ENCODE peak calls at places on chromosomes 4 and X, in five cellular contexts. One of them, this sample, is unnamed.

GRCh38 chr4:4333265-4333706 is 43.2 kb downstream of the ZBTB49 start:
- DNase-seq in HepG2: no peak
- DNase-seq in NT2/D1: no peak
- DNase-seq in H1: no peak
- DNase-seq in GM12878: no peak
- DNase-seq in this sample: no peak

GRCh38 chr4:2084316-2084715 is 25.2 kb downstream of the NAT8L start:
- DNase-seq in HepG2: no peak
- DNase-seq in NT2/D1: no peak
- DNase-seq in GM12878: no peak
- DNase-seq in H1: peak
- DNase-seq in this sample: no peak

GRCh38 chrX:12955882-12956703 is 18.8 kb upstream of the TMSB4X start:
- DNase-seq in HepG2: peak
- DNase-seq in H1: no peak
- DNase-seq in GM12878: peak
- DNase-seq in NT2/D1: no peak
- DNase-seq in this sample: no peak

GRCh38 chr4:15231265-15232091 is 196.4 kb upstream of the C1QTNF7 start:
- DNase-seq in NT2/D1: peak
- DNase-seq in HepG2: peak
- DNase-seq in GM12878: peak
- DNase-seq in H1: peak
- DNase-seq in this sample: peak

GRCh38 chrX:17077349-17077748 is 130.9 kb downstream of the REPS2 start:
- DNase-seq in NT2/D1: no peak
- DNase-seq in GM12878: no peak
- DNase-seq in HepG2: no peak
- DNase-seq in H1: no peak
- DNase-seq in this sample: no peak

GRCh38 chrX:135931644-135932487 is 38.4 kb downstream of the SAGE1 start:
- DNase-seq in HepG2: peak
- DNase-seq in NT2/D1: peak
- DNase-seq in H1: peak
- DNase-seq in GM12878: no peak
- DNase-seq in this sample: peak

GRCh38 chr4:2961411-2962098 is 1.7 kb downstream of the NOP14 start:
- DNase-seq in HepG2: peak
- DNase-seq in NT2/D1: no peak
- DNase-seq in GM12878: no peak
- DNase-seq in H1: no peak
- DNase-seq in this sample: no peak

GRCh38 chr4:74111990-74112389 is 13.0 kb upstream of the CXCL2 start:
- DNase-seq in GM12878: no peak
- DNase-seq in H1: no peak
- DNase-seq in HepG2: no peak
- DNase-seq in NT2/D1: no peak
- DNase-seq in this sample: no peak

GRCh38 chrX:69165116-69165651 is at the start of gene PJA1:
- DNase-seq in H1: peak
- DNase-seq in GM12878: no peak
- DNase-seq in NT2/D1: peak
- DNase-seq in HepG2: peak
- DNase-seq in this sample: peak

GRCh38 chr4:152189451-152190179 is 346.3 kb downstream of the FBXW7 start:
- DNase-seq in NT2/D1: no peak
- DNase-seq in GM12878: peak
- DNase-seq in H1: no peak
- DNase-seq in HepG2: no peak
- DNase-seq in this sample: no peak

GRCh38 chr4:61447918-61448317 is 247.8 kb downstream of the ADGRL3 start:
- DNase-seq in GM12878: no peak
- DNase-seq in H1: no peak
- DNase-seq in NT2/D1: no peak
- DNase-seq in HepG2: no peak
- DNase-seq in this sample: no peak

GRCh38 chr4:81607947-81608346 is 136.2 kb upstream of the RASGEF1B start:
- DNase-seq in H1: no peak
- DNase-seq in HepG2: no peak
- DNase-seq in GM12878: no peak
- DNase-seq in NT2/D1: no peak
- DNase-seq in this sample: no peak

GRCh38 chr4:128159967-128160366 is 98.9 kb downstream of the LARP1B start:
- DNase-seq in NT2/D1: no peak
- DNase-seq in HepG2: no peak
- DNase-seq in H1: no peak
- DNase-seq in GM12878: no peak
- DNase-seq in this sample: no peak

GRCh38 chr4:122341906-122342305 is 36.9 kb upstream of the ADAD1 start:
- DNase-seq in H1: no peak
- DNase-seq in GM12878: no peak
- DNase-seq in HepG2: no peak
- DNase-seq in NT2/D1: no peak
- DNase-seq in this sample: no peak

GRCh38 chr4:63728480-63729177 is 680.6 kb downstream of the TECRL start:
- DNase-seq in GM12878: no peak
- DNase-seq in HepG2: no peak
- DNase-seq in NT2/D1: no peak
- DNase-seq in H1: peak
- DNase-seq in this sample: peak

GRCh38 chr4:168656055-168656660 is 159.3 kb downstream of the PALLD start:
- DNase-seq in GM12878: no peak
- DNase-seq in HepG2: no peak
- DNase-seq in NT2/D1: no peak
- DNase-seq in H1: no peak
- DNase-seq in this sample: no peak
- TF ChIP-seq SUZ12 in GM12878: no peak
- TF ChIP-seq SUZ12 in HepG2: no peak
- TF ChIP-seq SUZ12 in NT2/D1: no peak
- TF ChIP-seq SUZ12 in H1: no peak
- TF ChIP-seq SUZ12 in this sample: no peak

GRCh38 chr4:69154021-69154420 is 57.7 kb downstream of the UGT2B7 start:
- DNase-seq in NT2/D1: no peak
- DNase-seq in HepG2: no peak
- DNase-seq in H1: no peak
- DNase-seq in GM12878: no peak
- DNase-seq in this sample: no peak

GRCh38 chr4:69156913-69157312 is 57.6 kb downstream of the UGT2B11 start:
- DNase-seq in GM12878: no peak
- DNase-seq in HepG2: peak
- DNase-seq in NT2/D1: no peak
- DNase-seq in H1: peak
- DNase-seq in this sample: peak
- TF ChIP-seq SUZ12 in GM12878: no peak
- TF ChIP-seq SUZ12 in HepG2: no peak
- TF ChIP-seq SUZ12 in NT2/D1: no peak
- TF ChIP-seq SUZ12 in H1: no peak
- TF ChIP-seq SUZ12 in this sample: no peak

GRCh38 chr4:8259743-8260430 is 9.7 kb upstream of the HTRA3 start:
- DNase-seq in H1: no peak
- DNase-seq in GM12878: no peak
- DNase-seq in HepG2: no peak
- DNase-seq in NT2/D1: no peak
- DNase-seq in this sample: no peak

GRCh38 chr4:8262637-8263322 is 6.8 kb upstream of the HTRA3 start:
- DNase-seq in NT2/D1: no peak
- DNase-seq in GM12878: no peak
- DNase-seq in HepG2: no peak
- DNase-seq in H1: no peak
- DNase-seq in this sample: no peak

GRCh38 chr4:8258813-8259212 is 10.7 kb upstream of the HTRA3 start:
- DNase-seq in GM12878: no peak
- DNase-seq in H1: no peak
- DNase-seq in NT2/D1: no peak
- DNase-seq in HepG2: no peak
- DNase-seq in this sample: no peak

GRCh38 chr4:8261851-8262535 is 7.6 kb upstream of the HTRA3 start:
- DNase-seq in GM12878: no peak
- DNase-seq in HepG2: no peak
- DNase-seq in H1: no peak
- DNase-seq in NT2/D1: no peak
- DNase-seq in this sample: no peak

GRCh38 chr4:8260656-8261111 is 8.9 kb upstream of the HTRA3 start:
- DNase-seq in H1: no peak
- DNase-seq in NT2/D1: peak
- DNase-seq in HepG2: no peak
- DNase-seq in GM12878: no peak
- DNase-seq in this sample: peak
- TF ChIP-seq SUZ12 in H1: no peak
- TF ChIP-seq SUZ12 in NT2/D1: no peak
- TF ChIP-seq SUZ12 in HepG2: no peak
- TF ChIP-seq SUZ12 in GM12878: no peak
- TF ChIP-seq SUZ12 in this sample: no peak

DNA sequence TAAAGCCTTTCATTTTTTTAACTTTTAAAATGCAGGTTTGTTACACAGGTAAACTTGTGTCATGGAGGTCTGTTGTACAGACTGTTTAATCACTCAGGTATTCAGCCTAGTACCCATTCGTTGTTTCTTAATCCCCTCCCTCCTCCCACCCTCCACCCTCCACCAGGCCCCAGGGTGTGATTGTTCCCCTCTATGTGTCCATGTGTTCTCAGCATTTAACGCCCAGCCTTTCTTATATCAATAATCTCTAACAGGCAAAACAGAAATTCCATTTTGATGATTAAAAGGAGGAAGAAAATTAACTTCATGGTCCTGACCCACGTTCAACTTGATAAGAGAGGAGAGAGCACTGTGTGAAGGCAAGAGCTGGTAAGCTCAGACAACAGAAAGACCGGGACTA is 75.1 kb downstream of the TSPAN5 start:
- DNase-seq in HepG2: no peak
- DNase-seq in NT2/D1: no peak
- DNase-seq in GM12878: no peak
- DNase-seq in H1: no peak
- DNase-seq in this sample: no peak
- TF ChIP-seq SUZ12 in HepG2: no peak
- TF ChIP-seq SUZ12 in NT2/D1: no peak
- TF ChIP-seq SUZ12 in GM12878: no peak
- TF ChIP-seq SUZ12 in H1: no peak
- TF ChIP-seq SUZ12 in this sample: no peak

DNA sequence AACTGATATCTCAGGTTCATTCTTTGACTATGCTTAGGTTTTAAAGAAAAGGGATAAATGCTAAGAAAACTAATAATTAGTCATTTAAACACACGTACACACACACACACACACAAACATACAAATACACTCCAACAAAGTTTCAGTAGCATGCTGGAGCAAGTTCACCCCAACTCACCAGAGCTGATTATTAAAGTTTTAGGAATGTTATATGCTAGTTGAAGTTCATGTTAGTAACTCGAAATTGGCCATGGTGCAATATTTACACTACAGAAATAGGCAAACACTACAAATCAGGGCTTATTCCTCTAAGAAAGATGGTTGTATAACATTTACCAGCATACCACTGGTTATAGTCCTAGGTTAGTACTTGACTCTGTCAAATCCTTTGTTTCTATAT is 384.0 kb upstream of the DIPK2B start:
- DNase-seq in HepG2: peak
- DNase-seq in GM12878: no peak
- DNase-seq in H1: no peak
- DNase-seq in NT2/D1: no peak
- DNase-seq in this sample: no peak
- TF ChIP-seq SUZ12 in HepG2: no peak
- TF ChIP-seq SUZ12 in GM12878: no peak
- TF ChIP-seq SUZ12 in H1: no peak
- TF ChIP-seq SUZ12 in NT2/D1: no peak
- TF ChIP-seq SUZ12 in this sample: no peak

DNA sequence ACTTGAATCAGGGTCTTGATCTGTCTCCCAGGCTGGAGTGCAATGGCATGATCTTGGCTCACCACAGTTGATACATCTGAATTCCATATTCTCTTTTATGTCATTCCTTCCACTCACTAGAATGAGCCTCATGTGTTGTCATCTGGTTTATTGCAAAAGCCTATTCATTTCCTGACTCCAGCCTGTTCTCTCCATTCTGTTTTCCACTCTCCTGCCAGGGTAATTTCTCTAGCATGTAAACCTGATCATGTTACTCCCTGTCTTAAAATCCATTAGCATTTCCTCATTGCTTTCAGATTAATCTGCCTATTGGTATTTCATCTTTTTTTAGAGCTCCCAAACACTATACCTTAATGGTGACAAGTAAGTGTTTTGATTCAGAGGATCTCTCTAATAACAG is 4.3 kb upstream of the DDX60L start:
- DNase-seq in HepG2: no peak
- DNase-seq in NT2/D1: no peak
- DNase-seq in GM12878: no peak
- DNase-seq in H1: no peak
- DNase-seq in this sample: no peak
- TF ChIP-seq SUZ12 in HepG2: no peak
- TF ChIP-seq SUZ12 in NT2/D1: no peak
- TF ChIP-seq SUZ12 in GM12878: no peak
- TF ChIP-seq SUZ12 in H1: no peak
- TF ChIP-seq SUZ12 in this sample: no peak

GRCh38 chrX:108384783-108385182 is 53.4 kb downstream of the COL4A6 start:
- DNase-seq in GM12878: no peak
- DNase-seq in NT2/D1: no peak
- DNase-seq in H1: no peak
- DNase-seq in HepG2: no peak
- DNase-seq in this sample: no peak
- TF ChIP-seq SUZ12 in GM12878: no peak
- TF ChIP-seq SUZ12 in NT2/D1: no peak
- TF ChIP-seq SUZ12 in H1: no peak
- TF ChIP-seq SUZ12 in HepG2: no peak
- TF ChIP-seq SUZ12 in this sample: no peak